ENCODE peak calls at places on chromosomes 5 and 9, in four cellular contexts. B is HepG2, F is K562, H is SK-N-SH. W is an unnamed sample.

GRCh38 chr9:14062449-14063187 is 251.3 kb downstream of the NFIB start:
- DNase-seq in B (no peak), F (no peak), H (peak; percentile 53), W (no peak)

GRCh38 chr5:59955241-59955640 is 61.7 kb upstream of the PDE4D start:
- DNase-seq in B (no peak), F (no peak), H (no peak), W (no peak)

GRCh38 chr9:116365056-116365471 is 211.5 kb downstream of the PAPPA start:
- DNase-seq in B (no peak), F (no peak), H (peak; percentile 72), W (no peak)

GRCh38 chr9:95079461-95079860 is 238.0 kb downstream of the FANCC start:
- DNase-seq in B (no peak), F (no peak), H (no peak), W (no peak)

GRCh38 chr5:138180183-138180782 is 1.4 kb downstream of the KIF20A start:
- DNase-seq in B (peak; percentile 73), F (peak; percentile 79), H (peak; percentile 42), W (no peak)

GRCh38 chr5:155530046-155530445 is 516.5 kb downstream of the KIF4B start:
- DNase-seq in B (no peak), F (no peak), H (peak; percentile 21), W (no peak)

GRCh38 chr5:36403601-36404311 is 102.1 kb upstream of the RANBP3L start:
- DNase-seq in B (no peak), F (no peak), H (no peak), W (no peak)

GRCh38 chr5:172511952-172512351 is 57.6 kb upstream of the SH3PXD2B start:
- DNase-seq in B (no peak), F (no peak), H (no peak), W (no peak)

GRCh38 chr5:179964015-179964414 is 56.3 kb upstream of the TBC1D9B start:
- DNase-seq in B (no peak), F (no peak), H (no peak), W (no peak)

GRCh38 chr5:103133231-103133630 is 13.1 kb downstream of the PPIP5K2 start:
- DNase-seq in B (no peak), F (no peak), H (no peak), W (no peak)

GRCh38 chr5:61004448-61004847 is 59.4 kb downstream of the NDUFAF2 start:
- DNase-seq in B (no peak), F (no peak), H (no peak), W (no peak)

GRCh38 chr5:22615964-22616363 is 237.2 kb downstream of the CDH12 start:
- DNase-seq in B (no peak), F (no peak), H (no peak), W (no peak)

GRCh38 chr9:71253021-71253420 is 131.6 kb upstream of the TRPM3 start:
- DNase-seq in B (no peak), F (no peak), H (no peak), W (no peak)

GRCh38 chr9:79641055-79641454 is 69.3 kb downstream of the TLE4 start:
- DNase-seq in B (no peak), F (no peak), H (no peak), W (no peak)

GRCh38 chr5:142888469-142889085 is 118.4 kb downstream of the ARHGAP26 start:
- DNase-seq in B (peak; percentile 61), F (peak; percentile 48), H (peak; percentile 70), W (no peak)

GRCh38 chr5:116942622-116943021 is 368.0 kb upstream of the SEMA6A start:
- DNase-seq in B (no peak), F (no peak), H (no peak), W (no peak)

GRCh38 chr5:171479776-171480125 is 60.3 kb downstream of the FGF18 start:
- DNase-seq in B (no peak), F (no peak), H (no peak), W (no peak)

GRCh38 chr5:151202381-151203139 is 21.3 kb downstream of the CCDC69 start:
- DNase-seq in B (no peak), F (no peak), H (no peak), W (no peak)

GRCh38 chr9:76984476-76984875 is 35.0 kb upstream of the FOXB2 start:
- DNase-seq in B (no peak), F (no peak), H (no peak), W (no peak)

GRCh38 chr9:76985581-76985980 is 33.9 kb upstream of the FOXB2 start:
- DNase-seq in B (no peak), F (no peak), H (no peak), W (no peak)

GRCh38 chr9:76980566-76980965 is 38.9 kb upstream of the FOXB2 start:
- DNase-seq in B (no peak), F (no peak), H (no peak), W (no peak)
- TF ChIP-seq FOXJ3 in B (no peak), F (no peak), H (no peak), W (no peak)

DNA sequence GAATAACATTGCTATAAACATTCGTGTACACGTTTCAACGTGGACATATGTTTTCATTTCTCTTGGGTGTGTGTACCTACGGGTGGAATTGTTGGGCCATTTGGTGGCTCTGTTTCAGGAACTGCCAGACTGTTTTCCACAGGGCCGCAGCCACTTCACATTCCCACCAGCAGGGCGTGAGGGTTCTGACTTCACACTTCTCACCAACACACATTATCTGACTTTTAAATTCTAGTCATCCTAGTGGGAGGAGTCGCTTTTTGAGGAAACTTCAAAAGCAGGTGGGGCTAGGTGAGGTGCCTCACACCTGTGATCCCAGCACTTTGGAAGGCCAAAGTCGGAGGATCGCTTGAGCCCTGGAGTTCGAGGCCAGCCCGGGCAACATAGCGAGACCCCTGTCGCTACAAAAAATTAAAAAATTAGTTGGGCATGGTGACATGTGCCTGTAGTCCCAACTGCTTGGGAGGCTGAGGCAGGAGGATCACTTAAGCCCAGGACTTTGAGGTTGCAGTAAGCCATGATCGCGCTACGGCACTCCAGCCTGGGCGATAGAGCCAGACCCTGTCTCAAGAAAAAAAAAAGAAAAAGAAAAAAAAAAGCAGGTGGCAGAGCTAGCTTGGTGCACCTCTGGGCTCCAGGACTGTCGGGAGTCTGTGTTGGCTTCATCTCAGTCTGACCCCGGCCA is 28.5 kb downstream of the TSPAN17 start:
- DNase-seq in B (peak; percentile 42), F (peak; percentile 81), H (no peak), W (peak; percentile 72)
- TF ChIP-seq FOXJ3 in B (no peak), F (no peak), H (no peak), W (no peak)

DNA sequence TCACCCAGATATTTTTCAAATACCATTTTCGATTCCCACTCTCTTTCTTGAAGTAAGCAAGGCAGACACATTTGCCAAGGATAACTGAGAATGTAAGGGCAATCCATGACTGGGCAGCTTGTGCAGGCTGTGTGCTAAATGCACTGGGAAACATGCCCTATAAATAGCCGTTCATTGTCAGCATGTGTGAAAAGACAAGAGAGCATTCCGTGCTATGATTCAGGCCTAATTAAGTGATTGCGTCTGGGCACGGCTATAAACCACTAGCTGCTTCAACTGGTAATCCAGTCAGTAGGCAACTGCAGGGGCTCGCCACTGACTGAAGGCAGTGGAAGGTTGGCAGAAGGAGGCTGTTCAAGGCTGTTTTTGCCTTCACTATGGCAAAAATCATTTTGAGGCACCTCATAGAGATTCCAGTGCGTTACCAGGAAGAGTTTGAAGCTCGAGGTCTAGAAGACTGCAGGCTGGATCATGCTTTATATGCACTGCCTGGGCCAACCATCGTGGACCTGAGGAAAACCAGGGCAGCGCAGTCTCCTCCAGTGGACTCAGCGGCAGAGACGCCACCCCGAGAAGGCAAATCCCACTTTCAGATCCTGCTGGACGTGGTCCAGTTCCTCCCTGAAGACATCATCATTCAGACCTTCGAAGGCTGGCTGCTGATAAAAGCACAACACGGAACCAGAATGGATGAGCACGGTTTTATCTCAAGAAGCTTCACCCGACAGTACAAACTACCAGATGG is at the start of gene HSPB3:
- DNase-seq in B (no peak), F (peak; percentile 19), H (no peak), W (no peak)
- TF ChIP-seq FOXJ3 in B (no peak), F (no peak), H (no peak), W (no peak)

GRCh38 chr9:135229701-135230385 is 142.4 kb downstream of the OLFM1 start:
- DNase-seq in B (no peak), F (no peak), H (no peak), W (no peak)
- TF ChIP-seq FOXJ3 in B (no peak), F (no peak), H (no peak), W (no peak)

DNA sequence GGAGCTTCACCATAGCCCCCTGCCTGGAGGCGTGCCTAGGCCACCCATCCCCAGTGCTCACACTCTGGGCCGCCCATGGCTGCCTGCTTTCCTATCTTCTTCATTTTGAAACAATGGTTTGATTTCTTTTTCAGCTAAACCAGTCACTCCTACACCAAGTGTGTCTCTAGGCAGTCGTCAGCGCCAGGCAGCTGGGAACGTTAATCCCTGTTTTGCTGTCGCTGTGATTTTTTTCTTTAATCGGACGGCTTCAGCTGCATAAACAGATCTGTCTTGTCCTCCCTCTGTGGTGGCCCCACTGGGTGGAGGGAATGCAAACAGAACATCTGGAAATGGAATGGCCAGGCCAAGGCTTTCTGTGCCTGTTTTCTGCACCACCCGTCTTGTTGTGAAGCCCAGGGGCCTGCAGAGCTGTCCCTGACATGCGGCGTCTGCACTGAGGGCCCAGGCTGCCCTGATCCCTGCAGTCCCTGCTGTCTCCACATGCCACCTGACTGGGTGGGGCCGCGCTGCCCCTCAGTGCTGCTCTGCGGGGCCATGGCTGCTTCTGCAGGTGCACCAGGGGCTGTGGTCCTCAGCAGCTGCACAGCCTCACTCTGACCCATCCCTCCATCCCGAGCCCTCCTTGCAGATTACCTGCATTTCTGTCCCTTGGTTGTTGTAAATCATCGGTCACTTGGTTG is 51.5 kb downstream of the WNK2 start:
- DNase-seq in B (no peak), F (no peak), H (peak; percentile 80), W (no peak)
- TF ChIP-seq FOXJ3 in B (no peak), F (no peak), H (no peak), W (no peak)

DNA sequence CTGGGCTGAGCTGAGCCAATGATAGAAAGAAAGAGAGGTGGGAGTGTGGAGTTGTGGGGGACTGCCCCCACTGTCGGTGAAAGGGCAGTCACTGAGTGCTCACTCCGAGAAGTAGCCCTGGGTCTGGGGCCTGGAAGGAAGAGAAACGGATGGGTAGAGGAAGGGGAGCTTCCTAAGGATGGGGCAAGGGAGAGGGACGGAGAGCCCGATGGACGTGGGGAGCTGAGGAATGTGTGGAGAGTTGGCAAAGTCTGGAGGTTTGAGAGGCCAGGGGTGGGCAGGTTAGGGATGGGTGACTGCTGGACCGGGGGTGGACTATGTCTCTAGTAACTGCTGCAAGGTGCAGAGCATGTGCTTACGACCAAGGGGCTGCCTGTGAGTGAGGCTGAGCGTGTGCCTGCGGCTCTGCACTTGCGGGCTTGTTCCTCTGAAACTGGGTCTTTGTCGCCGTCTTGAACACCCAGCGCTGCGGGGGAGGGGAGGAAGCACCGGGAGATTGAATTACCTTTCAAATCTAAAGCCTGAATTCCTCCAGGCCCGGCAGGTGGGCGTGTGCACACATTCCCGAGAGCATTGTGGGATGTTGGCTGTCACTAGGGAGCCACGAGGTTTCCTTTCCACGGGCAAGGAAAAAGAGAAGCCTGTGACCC is 76.4 kb upstream of the ARAP3 start:
- DNase-seq in B (no peak), F (no peak), H (no peak), W (peak; percentile 64)
- TF ChIP-seq FOXJ3 in B (no peak), F (no peak), H (no peak), W (no peak)